ENCODE peak calls at places on chromosomes 16 and 17, in nine cellular contexts. E is NCI-H1436, O is nucleus accumbens, Y is sciatic nerve, U is H4, F is HS-27A, Z is M059J, S is bronchial epithelial cell, P is heart right ventricle. C is an unnamed sample.

GRCh38 chr16:53183442-53183841 is 128.7 kb downstream of the CHD9 start:
- DNase-seq in E (no peak), O (no peak), Y (no peak), U (no peak), F (no peak), Z (no peak), S (no peak), P (no peak), C (no peak)

GRCh38 chr17:15255713-15256454 is 9.2 kb downstream of the PMP22 start:
- DNase-seq in E (no peak), O (no peak), Y (no peak), U (no peak), F (no peak), Z (peak), S (no peak), P (no peak), C (no peak)

GRCh38 chr16:56005958-56006357 is 130.8 kb upstream of the CES5A start:
- DNase-seq in E (no peak), O (no peak), Y (no peak), U (no peak), F (no peak), Z (no peak), S (no peak), P (no peak), C (no peak)

GRCh38 chr17:1643999-1644492 is 1.5 kb downstream of the SCARF1 start:
- DNase-seq in E (no peak), O (no peak), Y (no peak), U (no peak), F (no peak), Z (no peak), S (no peak), P (no peak), C (no peak)

GRCh38 chr17:68511671-68512246 is 471 bp upstream of the PRKAR1A start:
- DNase-seq in E (peak), O (peak), Y (peak), U (peak), F (peak), Z (peak), S (peak), P (peak), C (no peak)

GRCh38 chr17:13704333-13704732 is 102.6 kb upstream of the HS3ST3A1 start:
- DNase-seq in E (no peak), O (no peak), Y (no peak), U (peak), F (no peak), Z (peak), S (peak), P (no peak), C (no peak)

GRCh38 chr16:87931504-87931903 is 4.8 kb downstream of the CA5A start:
- DNase-seq in E (no peak), O (no peak), Y (no peak), U (peak), F (no peak), Z (peak), S (no peak), P (no peak), C (no peak)

GRCh38 chr17:68512967-68513474 is 791 bp downstream of the PRKAR1A start:
- DNase-seq in E (peak), O (no peak), Y (no peak), U (peak), F (peak), Z (peak), S (peak), P (no peak), C (no peak)

GRCh38 chr17:64236827-64237403 is 26.1 kb downstream of the TEX2 start:
- DNase-seq in E (peak), O (no peak), Y (no peak), U (no peak), F (no peak), Z (no peak), S (peak), P (no peak), C (no peak)

GRCh38 chr16:85375282-85375681 is 237.8 kb upstream of the GSE1 start:
- DNase-seq in E (no peak), O (no peak), Y (no peak), U (no peak), F (no peak), Z (no peak), S (no peak), P (no peak), C (no peak)

GRCh38 chr17:72572604-72573491 is 452.0 kb downstream of the SOX9 start:
- DNase-seq in E (no peak), O (no peak), Y (no peak), U (no peak), F (no peak), Z (peak), S (no peak), P (no peak), C (no peak)

GRCh38 chr16:81723098-81723723 is 55.9 kb upstream of the PLCG2 start:
- DNase-seq in E (peak), O (no peak), Y (no peak), U (peak), F (peak), Z (peak), S (peak), P (peak), C (no peak)

GRCh38 chr17:21452377-21453143 is 76.4 kb downstream of the KCNJ12 start:
- DNase-seq in E (no peak), O (peak), Y (peak), U (no peak), F (no peak), Z (peak), S (peak), P (peak), C (no peak)

GRCh38 chr17:705011-705410 is 9.6 kb downstream of the VPS53 start:
- DNase-seq in E (no peak), O (no peak), Y (no peak), U (no peak), F (no peak), Z (no peak), S (no peak), P (no peak), C (no peak)

GRCh38 chr17:43135454-43135819 is 10.3 kb upstream of the BRCA1 start:
- DNase-seq in E (no peak), O (no peak), Y (no peak), U (no peak), F (no peak), Z (no peak), S (no peak), P (no peak), C (no peak)

GRCh38 chr17:76395980-76396379 is 11.6 kb downstream of the SPHK1 start:
- DNase-seq in E (no peak), O (no peak), Y (no peak), U (no peak), F (no peak), Z (no peak), S (no peak), P (no peak), C (no peak)

C was measured in esophagus squamous epithelium.